ENCODE peak calls at places on chromosomes 3 and 15, in nine cellular contexts. Z is LNCaP clone FGC, L is GM12865, R is choroid plexus epithelial cell, U is cardiac fibroblast, V is GM20000, M is heart right ventricle, J is A549, F is pancreas. E is an unnamed sample.

GRCh38 chr3:146157325-146158060 is 3.5 kb downstream of the PLOD2 start:
- DNase-seq in M (no peak), V (no peak), R (no peak), L (no peak), J (no peak), F (no peak), U (no peak), Z (no peak), E (no peak)

GRCh38 chr3:52615178-52615577 is 70.5 kb downstream of the PBRM1 start:
- DNase-seq in R (peak; percentile 15), J (no peak), Z (no peak), V (no peak), U (peak; percentile 10), L (no peak), F (no peak), M (no peak), E (no peak)

GRCh38 chr3:13018039-13018431 is 55.2 kb downstream of the IQSEC1 start:
- DNase-seq in V (no peak), R (no peak), M (no peak), L (no peak), Z (no peak), F (no peak), J (no peak), U (no peak), E (no peak)

GRCh38 chr3:76652524-76652923 is 387.4 kb upstream of the ROBO2 start:
- DNase-seq in J (no peak), R (no peak), F (no peak), L (no peak), V (no peak), U (no peak), M (no peak), Z (no peak), E (no peak)

GRCh38 chr15:44340410-44340809 is 51.9 kb downstream of the GOLM2 start:
- DNase-seq in V (no peak), R (peak; percentile 93), M (no peak), L (no peak), J (no peak), U (peak; percentile 85), F (peak; percentile 12), Z (no peak), E (no peak)

GRCh38 chr3:149808209-149808829 is 4.7 kb upstream of the RNF13 start:
- DNase-seq in M (peak; percentile 69), Z (peak; percentile 30), U (peak; percentile 86), J (peak; percentile 79), F (peak; percentile 74), L (peak; percentile 65), V (peak; percentile 58), R (peak; percentile 90), E (peak; percentile 58)

GRCh38 chr3:75192065-75192658 is 472.0 kb upstream of the FRG2C start:
- DNase-seq in L (peak; percentile 63), J (peak; percentile 37), V (peak; percentile 39), R (peak; percentile 57), M (peak; percentile 5), F (peak; percentile 50), Z (peak; percentile 10), U (peak; percentile 54), E (peak; percentile 29)

GRCh38 chr3:67715911-67716310 is 61.5 kb upstream of the SUCLG2 start:
- DNase-seq in M (no peak), Z (no peak), F (no peak), R (no peak), J (no peak), L (no peak), V (no peak), U (no peak), E (no peak)

GRCh38 chr3:191397771-191398170 is 63.2 kb upstream of the PYDC2 start:
- DNase-seq in R (peak; percentile 43), M (no peak), F (no peak), Z (no peak), V (no peak), U (no peak), L (no peak), J (no peak), E (no peak)

GRCh38 chr3:191390580-191390979 is 60.3 kb upstream of the UTS2B start:
- DNase-seq in M (no peak), V (no peak), Z (no peak), U (no peak), F (no peak), R (no peak), L (no peak), J (no peak), E (no peak)

GRCh38 chr3:191391873-191392808 is 61.8 kb upstream of the UTS2B start:
- DNase-seq in R (peak; percentile 78), M (no peak), Z (no peak), J (no peak), V (no peak), L (no peak), F (no peak), U (no peak), E (no peak)

GRCh38 chr3:191388823-191389222 is 58.5 kb upstream of the UTS2B start:
- DNase-seq in J (no peak), L (no peak), M (no peak), Z (no peak), F (no peak), V (no peak), R (peak; percentile 55), U (peak; percentile 39), E (no peak)

DNA sequence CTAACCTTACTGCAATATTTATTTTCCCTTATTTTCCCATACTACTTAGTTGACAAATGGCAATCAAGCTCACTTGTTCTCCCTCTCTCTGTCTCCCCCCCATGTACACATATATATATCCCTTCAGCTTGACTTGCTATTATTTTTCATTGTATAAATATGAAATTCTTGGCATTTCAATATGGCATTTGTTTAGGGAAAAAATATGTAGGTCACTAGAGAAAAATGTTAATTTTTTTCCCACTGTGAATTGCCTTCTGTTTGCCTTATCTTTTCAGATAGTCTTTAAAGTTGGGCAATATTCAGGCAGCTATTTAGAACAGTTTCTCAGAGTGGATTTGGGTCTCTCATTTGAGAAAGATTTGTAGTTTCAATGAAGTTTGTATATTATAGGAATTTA is 62.8 kb upstream of the UTS2B start:
- DNase-seq in L (no peak), U (no peak), R (peak; percentile 57), F (no peak), Z (no peak), M (no peak), J (no peak), V (no peak), E (no peak)
- TF ChIP-seq CTCF in L (no peak), U (no peak), R (no peak), F (no peak), Z (no peak), M (no peak), J (no peak), V (no peak), E (no peak)

DNA sequence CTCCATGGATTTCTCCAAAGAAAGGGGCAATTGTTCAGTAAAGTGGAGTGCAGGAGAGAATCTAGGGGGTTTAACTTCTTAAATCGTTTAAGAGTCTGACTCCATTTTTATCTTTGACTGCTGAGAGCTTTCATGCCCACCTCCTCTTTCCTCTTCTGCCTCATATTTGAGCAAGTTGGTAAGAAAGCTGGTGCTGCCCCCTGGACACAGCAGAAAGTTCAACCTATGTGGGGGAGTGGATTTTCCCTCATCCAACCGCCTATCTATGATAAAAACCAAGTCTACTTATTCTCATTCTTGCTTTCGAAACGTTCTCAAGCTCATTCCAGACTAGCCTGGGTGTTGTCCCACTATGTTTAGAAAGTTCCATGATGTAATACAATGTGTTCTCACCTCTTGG is 26.0 kb downstream of the HHLA2 start:
- DNase-seq in F (no peak), Z (no peak), L (peak; percentile 14), V (no peak), M (no peak), R (peak; percentile 10), J (no peak), U (peak; percentile 8), E (no peak)
- TF ChIP-seq CTCF in F (no peak), Z (no peak), L (no peak), V (no peak), M (peak; percentile 25), R (peak; percentile 35), J (no peak), U (no peak), E (no peak)

GRCh38 chr3:48236531-48236930 is 4.4 kb upstream of the ZNF589 start:
- DNase-seq in R (no peak), Z (peak; percentile 54), F (no peak), U (no peak), V (no peak), L (no peak), J (no peak), M (no peak), E (no peak)

GRCh38 chr3:48233542-48233941 is 7.4 kb upstream of the ZNF589 start:
- DNase-seq in R (no peak), F (no peak), J (no peak), L (no peak), V (no peak), M (no peak), U (no peak), Z (no peak), E (no peak)

GRCh38 chr3:48226959-48227358 is 3.7 kb downstream of the CAMP start:
- DNase-seq in M (no peak), R (no peak), J (no peak), F (no peak), U (no peak), Z (no peak), L (peak; percentile 20), V (no peak), E (no peak)

GRCh38 chr3:48232232-48232631 is 8.7 kb upstream of the ZNF589 start:
- DNase-seq in F (no peak), L (no peak), M (no peak), J (no peak), V (no peak), Z (peak; percentile 80), U (no peak), R (no peak), E (no peak)

DNA sequence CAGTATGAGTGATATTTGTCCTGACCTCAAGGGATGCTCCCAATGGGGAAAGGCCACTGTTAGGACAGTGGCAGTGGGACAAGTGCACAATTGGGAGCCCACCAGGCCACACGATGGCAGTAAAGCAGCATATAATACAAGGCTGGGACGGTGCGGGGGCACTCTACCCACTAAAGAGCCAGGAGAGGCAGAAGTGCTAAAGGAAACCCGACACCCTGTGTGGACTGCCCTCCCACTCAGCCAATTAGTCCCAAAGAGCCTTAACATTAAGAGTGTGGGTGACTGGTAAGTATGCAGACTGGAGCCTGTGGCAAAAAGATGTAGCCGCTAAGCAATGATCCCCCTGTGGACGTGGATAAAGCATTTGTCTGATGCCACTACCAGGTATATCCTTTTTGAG is 8.2 kb upstream of the ZNF589 start:
- DNase-seq in J (peak; percentile 71), M (peak; percentile 64), Z (no peak), L (peak; percentile 80), R (peak; percentile 63), F (peak; percentile 79), U (peak; percentile 62), V (peak; percentile 64), E (peak; percentile 53)
- TF ChIP-seq CTCF in J (peak; percentile 51), M (peak; percentile 66), Z (peak; percentile 71), L (peak; percentile 64), R (peak; percentile 71), F (peak; percentile 45), U (peak; percentile 57), V (peak; percentile 59), E (peak; percentile 78)

DNA sequence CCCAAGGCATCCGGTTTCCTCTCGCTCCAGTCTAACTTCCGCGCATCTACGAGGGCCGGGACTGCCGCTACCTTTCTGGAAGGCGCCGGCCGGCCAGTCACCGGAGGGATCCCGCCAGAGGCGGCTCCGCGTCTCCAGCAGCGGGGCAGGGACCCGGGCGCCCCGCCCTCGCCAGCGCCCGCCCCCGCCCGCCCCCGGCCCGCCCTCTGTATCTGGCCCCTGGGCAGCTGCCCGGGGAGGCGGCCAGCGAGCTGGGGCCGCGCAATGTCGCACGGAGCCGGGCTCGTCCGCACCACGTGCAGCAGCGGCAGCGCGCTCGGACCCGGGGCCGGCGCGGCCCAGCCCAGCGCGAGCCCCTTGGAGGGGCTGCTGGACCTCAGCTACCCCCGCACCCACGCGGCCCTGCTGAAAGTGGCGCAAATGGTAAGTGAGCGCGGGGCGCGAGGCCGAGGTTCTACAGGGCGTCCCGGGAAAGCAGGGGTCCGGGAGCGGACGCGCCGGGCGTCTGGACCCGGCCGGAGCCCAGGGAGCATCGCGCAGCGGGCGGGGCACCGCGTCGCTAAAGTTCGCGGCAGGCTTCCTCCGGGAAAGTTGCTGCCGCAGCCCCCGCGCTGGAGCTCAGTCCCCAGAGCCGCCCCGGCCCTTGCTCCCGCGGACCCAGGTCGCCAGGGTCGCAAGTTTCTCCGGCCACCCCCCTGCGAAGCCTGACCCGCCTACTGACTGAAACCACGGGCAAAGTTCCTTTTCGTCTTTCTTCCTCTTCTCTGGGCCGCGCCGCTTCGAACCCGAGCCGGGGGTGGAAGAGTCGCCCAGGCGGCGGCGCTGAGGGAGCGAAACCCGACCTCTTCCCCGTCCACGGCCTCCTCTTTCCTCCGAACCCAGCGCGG is at the start of gene CMTM7:
- DNase-seq in J (peak; percentile 72), F (peak; percentile 77), Z (no peak), L (peak; percentile 57), V (peak; percentile 71), R (peak; percentile 37), M (peak; percentile 73), U (peak; percentile 58), E (peak; percentile 59)
- TF ChIP-seq CTCF in J (no peak), F (no peak), Z (no peak), L (no peak), V (no peak), R (peak; percentile 17), M (peak; percentile 10), U (no peak), E (peak; percentile 17)